ENCODE peak calls at places on chromosomes 5 and 9, in seven cellular contexts. E is Panc1, Y is GM23338, W is upper lobe of right lung, A is mucosa of descending colon, U is right cardiac atrium, O is heart right ventricle. N is an unnamed sample. For H3K4me1, the result is how much of the 10 kb centered on the place peaks cover.

GRCh38 chr9:95096807-95097206 is 220.7 kb downstream of the FANCC start:
- ATAC-seq in E (no peak), Y (no peak), W (peak), A (no peak), U (no peak), O (no peak), N (no peak)

GRCh38 chr5:116681334-116682013 is 106.9 kb upstream of the SEMA6A start:
- ATAC-seq in E (no peak), Y (no peak), W (no peak), A (peak), U (no peak), O (no peak), N (no peak)

GRCh38 chr5:4191024-4191423 is 595.4 kb downstream of the IRX1 start:
- ATAC-seq in E (no peak), Y (no peak), W (no peak), A (no peak), U (no peak), O (no peak), N (no peak)

GRCh38 chr9:127065592-127065991 is 56.8 kb downstream of the ANGPTL2 start:
- ATAC-seq in E (no peak), Y (no peak), W (no peak), A (no peak), U (no peak), O (peak), N (no peak)

GRCh38 chr5:52709171-52709925 is 78.4 kb upstream of the ITGA1 start:
- ATAC-seq in E (no peak), Y (no peak), W (peak), A (peak), U (no peak), O (peak), N (no peak)

GRCh38 chr5:10745133-10745532 is 15.9 kb downstream of the DAP start:
- ATAC-seq in E (peak), Y (no peak), W (peak), A (no peak), U (peak), O (peak), N (no peak)

GRCh38 chr5:90308787-90309585 is 100.6 kb downstream of the CETN3 start:
- ATAC-seq in E (no peak), Y (no peak), W (no peak), A (no peak), U (no peak), O (no peak), N (no peak)

GRCh38 chr5:124746252-124746915 is at the start of gene ZNF608:
- ATAC-seq in E (no peak), Y (no peak), W (no peak), A (no peak), U (no peak), O (no peak), N (no peak)

GRCh38 chr5:53368516-53368915 is 111.9 kb upstream of the FST start:
- ATAC-seq in E (no peak), Y (no peak), W (no peak), A (no peak), U (no peak), O (no peak), N (no peak)

GRCh38 chr5:65854931-65855330 is 71.4 kb upstream of the ERBIN start:
- ATAC-seq in E (no peak), Y (no peak), W (no peak), A (no peak), U (no peak), O (no peak), N (no peak)

GRCh38 chr5:127886141-127886540 is 182.9 kb downstream of the CCDC192 start:
- ATAC-seq in E (no peak), Y (no peak), W (no peak), A (peak), U (no peak), O (no peak), N (no peak)

GRCh38 chr9:2928386-2928785 is 84.5 kb upstream of the PUM3 start:
- ATAC-seq in E (no peak), Y (no peak), W (no peak), A (no peak), U (no peak), O (no peak), N (no peak)

GRCh38 chr5:150753863-150754262 is 5.0 kb downstream of the DCTN4 start:
- ATAC-seq in E (no peak), Y (no peak), W (no peak), A (no peak), U (no peak), O (no peak), N (no peak)

GRCh38 chr5:72272393-72272792 is 47.6 kb downstream of the MRPS27 start:
- ATAC-seq in E (no peak), Y (no peak), W (no peak), A (no peak), U (no peak), O (no peak), N (no peak)

GRCh38 chr5:131109540-131110255 is 55.4 kb downstream of the HINT1 start:
- ATAC-seq in E (peak), Y (peak), W (peak), A (peak), U (peak), O (no peak), N (no peak)

GRCh38 chr5:110900829-110901228 is 162.0 kb downstream of the SLC25A46 start:
- ATAC-seq in E (no peak), Y (no peak), W (no peak), A (no peak), U (no peak), O (no peak), N (no peak)

GRCh38 chr5:107056278-107056677 is 614.5 kb downstream of the EFNA5 start:
- ATAC-seq in E (no peak), Y (no peak), W (no peak), A (no peak), U (peak), O (no peak), N (no peak)

GRCh38 chr5:131364507-131365050 is 100.7 kb downstream of the CDC42SE2 start:
- ATAC-seq in E (no peak), Y (no peak), W (peak), A (peak), U (no peak), O (no peak), N (no peak)

GRCh38 chr5:59401637-59402036 is 491.9 kb downstream of the PDE4D start:
- ATAC-seq in E (no peak), Y (no peak), W (no peak), A (peak), U (no peak), O (no peak), N (no peak)

GRCh38 chr5:180982008-180982741 is 6.5 kb upstream of the BTNL3 start:
- ATAC-seq in E (no peak), Y (no peak), W (no peak), A (no peak), U (no peak), O (no peak), N (no peak)

GRCh38 chr5:135034186-135034962 is at the start of gene PITX1:
- ATAC-seq in E (peak), Y (peak), W (peak), A (peak), U (no peak), O (peak), N (peak)

GRCh38 chr9:89999176-89999533 is 394.3 kb downstream of the GADD45G start:
- ATAC-seq in E (peak), Y (no peak), W (peak), A (peak), U (peak), O (no peak), N (no peak)

GRCh38 chr9:73143606-73144328 is 7.9 kb upstream of the ANXA1 start:
- ATAC-seq in E (peak), Y (no peak), W (peak), A (peak), U (peak), O (peak), N (peak)

GRCh38 chr5:167307042-167307441 is 984.4 kb upstream of the WWC1 start:
- ATAC-seq in E (no peak), Y (no peak), W (no peak), A (no peak), U (no peak), O (no peak), N (no peak)

GRCh38 chr9:72814083-72814482 is 138.8 kb downstream of the ALDH1A1 start:
- ATAC-seq in E (no peak), Y (no peak), W (no peak), A (no peak), U (peak), O (no peak), N (no peak)

GRCh38 chr5:149851211-149851610 is 93.4 kb downstream of the PDE6A start:
- ATAC-seq in E (no peak), Y (no peak), W (no peak), A (no peak), U (no peak), O (no peak), N (no peak)

DNA sequence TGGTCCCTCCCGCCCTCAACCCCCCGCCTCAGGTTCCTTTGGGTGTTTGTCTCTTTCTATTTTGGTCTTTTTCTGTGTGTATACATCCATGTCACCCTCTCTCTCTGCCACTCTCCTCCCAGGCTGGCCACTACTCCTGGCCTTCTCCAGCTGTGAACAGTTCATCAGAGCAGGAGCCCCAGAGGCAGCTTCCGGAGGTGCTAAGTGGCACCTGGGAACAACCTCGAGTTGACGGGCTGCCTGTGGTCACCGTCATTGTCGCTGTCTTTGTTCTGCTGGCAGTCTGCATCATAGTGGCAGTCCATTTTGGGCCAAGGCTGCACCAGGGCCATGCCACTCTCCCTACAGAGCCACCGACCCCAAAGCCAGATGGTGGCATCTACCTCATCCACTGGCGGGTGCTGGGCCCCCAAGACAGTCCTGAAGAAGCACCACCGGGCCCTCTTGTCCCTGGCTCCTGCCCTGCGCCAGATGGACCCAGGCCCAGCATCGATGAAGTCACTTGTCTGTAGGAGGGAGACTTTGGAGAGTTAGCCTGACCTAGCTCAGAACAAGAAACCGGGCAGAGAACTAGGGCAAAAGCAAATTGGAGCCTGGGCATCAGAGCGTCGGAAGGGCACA is 1.7 kb downstream of the SMIM33 start:
- ATAC-seq in E (no peak), Y (peak), W (no peak), A (no peak), U (no peak), O (no peak), N (no peak)
- H3K4me1 ChIP-seq in E (under half), Y (under half), W (under half), A (under half), U (under half), O (under half), N (under half)

GRCh38 chr5:146026307-146027010 is 78.9 kb downstream of the PLAC8L1 start:
- ATAC-seq in E (no peak), Y (peak), W (no peak), A (no peak), U (no peak), O (no peak), N (no peak)

GRCh38 chr5:146025108-146025507 is 80.3 kb downstream of the PLAC8L1 start:
- ATAC-seq in E (no peak), Y (no peak), W (no peak), A (peak), U (peak), O (peak), N (no peak)

GRCh38 chr5:146024034-146024433 is 81.3 kb downstream of the PLAC8L1 start:
- ATAC-seq in E (no peak), Y (no peak), W (no peak), A (peak), U (no peak), O (no peak), N (no peak)

GRCh38 chr5:146027746-146028145 is 77.6 kb downstream of the PLAC8L1 start:
- ATAC-seq in E (peak), Y (no peak), W (peak), A (peak), U (peak), O (no peak), N (no peak)

DNA sequence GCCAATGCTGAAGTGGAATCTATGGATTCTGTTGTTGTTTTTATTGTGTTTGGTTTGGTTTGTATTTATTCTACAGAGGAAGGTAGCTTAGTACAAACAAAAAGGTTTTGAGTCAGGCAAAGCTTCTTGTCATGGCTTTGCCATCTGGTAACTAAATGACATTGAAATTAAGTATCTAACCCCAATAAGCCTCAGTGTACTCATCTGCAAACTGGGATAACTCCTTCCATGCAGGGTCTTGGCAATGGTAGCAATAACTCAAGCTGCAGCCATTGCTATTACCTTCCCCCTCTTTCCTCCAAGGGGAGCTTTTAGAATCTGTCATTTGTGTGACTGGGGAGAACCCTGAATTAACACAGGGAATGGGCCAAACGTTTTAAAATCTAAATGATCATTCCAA is 79.7 kb downstream of the PLAC8L1 start:
- ATAC-seq in E (no peak), Y (no peak), W (no peak), A (no peak), U (no peak), O (no peak), N (no peak)
- H3K4me1 ChIP-seq in E (under half), Y (under half), W (under half), A (under half), U (under half), O (under half), N (under half)

GRCh38 chr9:116469128-116469527 is 218.0 kb upstream of the TRIM32 start:
- ATAC-seq in E (no peak), Y (no peak), W (no peak), A (no peak), U (no peak), O (no peak), N (no peak)
- H3K4me1 ChIP-seq in E (under half), Y (under half), W (under half), A (under half), U (under half), O (under half), N (under half)

GRCh38 chr9:35618325-35618727 is at the start of gene CD72:
- ATAC-seq in E (no peak), Y (no peak), W (peak), A (peak), U (no peak), O (no peak), N (no peak)
- H3K4me1 ChIP-seq in E (under half), Y (under half), W (under half), A (under half), U (under half), O (under half), N (under half)

GRCh38 chr9:114280636-114281315 is 42.1 kb upstream of the ORM1 start:
- ATAC-seq in E (no peak), Y (no peak), W (no peak), A (peak), U (peak), O (peak), N (no peak)
- H3K4me1 ChIP-seq in E (under half), Y (under half), W (under half), A (under half), U (under half), O (under half), N (under half)

GRCh38 chr5:158938181-158938580 is 161.5 kb downstream of the EBF1 start:
- ATAC-seq in E (no peak), Y (no peak), W (no peak), A (no peak), U (no peak), O (peak), N (no peak)
- H3K4me1 ChIP-seq in E (under half), Y (under half), W (under half), A (under half), U (under half), O (under half), N (under half)

DNA sequence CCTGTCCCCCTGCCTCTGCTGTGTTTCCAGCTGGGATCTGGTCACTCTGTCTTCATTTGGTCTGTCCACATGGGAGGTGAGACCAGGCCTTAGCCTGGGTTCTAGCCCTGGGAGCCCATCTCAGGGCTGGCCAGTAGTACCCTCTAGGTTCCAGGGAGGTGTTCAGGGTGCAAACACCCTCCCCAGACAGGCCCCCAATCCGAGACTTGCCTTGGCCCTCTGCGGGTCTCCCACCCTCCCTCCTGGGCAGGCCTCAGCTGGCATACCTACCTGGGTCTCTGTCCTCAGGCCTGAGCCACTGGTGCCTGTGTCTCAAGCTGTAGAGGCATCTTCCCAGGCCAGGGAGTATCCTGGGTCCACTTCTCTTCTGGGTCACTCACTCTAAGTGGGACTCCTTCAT is 925 bp upstream of the SAPCD2 start:
- ATAC-seq in E (no peak), Y (no peak), W (no peak), A (no peak), U (no peak), O (no peak), N (no peak)
- H3K4me1 ChIP-seq in E (under half), Y (under half), W (under half), A (under half), U (under half), O (under half), N (under half)